ENCODE peak calls at places on chromosome 2, in four cellular contexts. W is stimulated activated CD8-positive, alpha-beta memory T cell treated with anti-CD3 and anti-CD28 coated beads, Interleukin-15, amount 100 ng/mL, for 24 hours; D is pancreas; U is activated T-cell treated with anti-CD3 and anti-CD28 coated beads for 24 hours. S is an unnamed sample.

GRCh38 chr2:184203661-184204060 is 394.7 kb upstream of the ZNF804A start:
- DNase-seq in W (no peak), D (no peak), U (no peak), S (no peak)

GRCh38 chr2:63192889-63193778 is 142.5 kb downstream of the OTX1 start:
- DNase-seq in D (no peak), W (no peak), U (no peak), S (no peak)

GRCh38 chr2:29096969-29097368 is 18.2 kb upstream of the CLIP4 start:
- DNase-seq in W (no peak), D (no peak), U (no peak), S (no peak)

GRCh38 chr2:114068438-114068837 is 178.5 kb downstream of the ACTR3 start:
- DNase-seq in U (no peak), W (no peak), D (no peak), S (peak)

GRCh38 chr2:200993097-200993496 is 29.6 kb upstream of the ORC2 start:
- DNase-seq in W (no peak), D (no peak), U (no peak), S (no peak)

GRCh38 chr2:191521608-191522208 is 156.2 kb upstream of the NABP1 start:
- DNase-seq in D (no peak), U (no peak), W (no peak), S (peak)

GRCh38 chr2:195119231-195119630 is 537.8 kb upstream of the SLC39A10 start:
- DNase-seq in U (no peak), D (no peak), W (no peak), S (no peak)

GRCh38 chr2:28101123-28101522 is 210.6 kb downstream of the BABAM2 start:
- DNase-seq in W (no peak), D (no peak), U (no peak), S (no peak)

GRCh38 chr2:74671479-74671878 is 17.4 kb downstream of the SEMA4F start:
- DNase-seq in U (no peak), W (no peak), D (no peak), S (peak)

GRCh38 chr2:226427538-226428307 is 371.9 kb downstream of the IRS1 start:
- DNase-seq in U (no peak), W (no peak), D (no peak), S (peak)

GRCh38 chr2:71864085-71864484 is 283.6 kb downstream of the CYP26B1 start:
- DNase-seq in U (no peak), W (no peak), D (no peak), S (no peak)

GRCh38 chr2:185219981-185220380 is 518.6 kb upstream of the FSIP2 start:
- DNase-seq in U (no peak), D (no peak), W (no peak), S (no peak)

GRCh38 chr2:71780162-71780561 is 326.8 kb downstream of the DYSF start:
- DNase-seq in D (no peak), W (no peak), U (no peak), S (no peak)

GRCh38 chr2:179593323-179593722 is 268.1 kb downstream of the ZNF385B start:
- DNase-seq in U (no peak), D (no peak), W (no peak), S (no peak)

GRCh38 chr2:42567806-42568429 is 514 bp upstream of the MTA3 start:
- DNase-seq in U (no peak), D (peak), W (no peak), S (no peak)

GRCh38 chr2:15749460-15750432 is 158.1 kb downstream of the DDX1 start:
- DNase-seq in W (no peak), U (no peak), D (no peak), S (no peak)

GRCh38 chr2:179429060-179429471 is 164.4 kb upstream of the SESTD1 start:
- DNase-seq in U (no peak), D (no peak), W (no peak), S (no peak)

GRCh38 chr2:179265082-179265575 is 497 bp upstream of the SESTD1 start:
- DNase-seq in W (no peak), D (no peak), U (no peak), S (peak)

GRCh38 chr2:68185541-68186164 is 28.0 kb downstream of the PNO1 start:
- DNase-seq in U (peak), D (no peak), W (peak), S (peak)

GRCh38 chr2:105617631-105618350 is 126.9 kb upstream of the NCK2 start:
- DNase-seq in U (no peak), W (no peak), D (no peak), S (peak)

GRCh38 chr2:95354925-95355324 is 47.6 kb upstream of the FAHD2A start:
- DNase-seq in D (no peak), W (no peak), U (no peak), S (no peak)

GRCh38 chr2:217822296-217823252 is 180.2 kb downstream of the TNS1 start:
- DNase-seq in W (no peak), D (no peak), U (no peak), S (no peak)

GRCh38 chr2:85605406-85606115 is 3.1 kb upstream of the TMEM150A start:
- DNase-seq in U (no peak), W (no peak), D (no peak), S (no peak)

GRCh38 chr2:8249191-8249590 is 432.7 kb upstream of the ID2 start:
- DNase-seq in D (no peak), U (no peak), W (no peak), S (no peak)

GRCh38 chr2:109382946-109383345 is 230.8 kb downstream of the SEPTIN10 start:
- DNase-seq in W (no peak), D (peak), U (no peak), S (no peak)

GRCh38 chr2:65386340-65386739 is 46.1 kb downstream of the SPRED2 start:
- DNase-seq in U (no peak), D (no peak), W (no peak), S (no peak)

GRCh38 chr2:111900859-111901258 is 2.5 kb downstream of the MERTK start:
- DNase-seq in D (no peak), W (no peak), U (no peak), S (peak)

S was measured in RKO.